ENCODE peak calls at places on chromosome 22, in six cellular contexts. One of them, this sample, is unnamed. For H3K36me3, the result is how much of the 10 kb centered on the place peaks cover.

GRCh38 chr22:32847067-32847491 is 45.6 kb downstream of the TIMP3 start:
- DNase-seq in adrenal gland: peak
- DNase-seq in A673: no peak
- DNase-seq in hepatocyte: peak
- DNase-seq in cardiac muscle cell: no peak
- DNase-seq in brain microvascular endothelial cell: no peak
- DNase-seq in this sample: no peak

GRCh38 chr22:37918580-37919274 is 12.6 kb downstream of the MICALL1 start:
- DNase-seq in adrenal gland: no peak
- DNase-seq in A673: no peak
- DNase-seq in hepatocyte: no peak
- DNase-seq in cardiac muscle cell: no peak
- DNase-seq in brain microvascular endothelial cell: no peak
- DNase-seq in this sample: no peak

GRCh38 chr22:38958359-38958943 is 1.0 kb downstream of the APOBEC3A start:
- DNase-seq in adrenal gland: no peak
- DNase-seq in A673: no peak
- DNase-seq in hepatocyte: no peak
- DNase-seq in cardiac muscle cell: no peak
- DNase-seq in brain microvascular endothelial cell: no peak
- DNase-seq in this sample: no peak

GRCh38 chr22:43992331-43992821 is 31.7 kb upstream of the PARVB start:
- DNase-seq in adrenal gland: no peak
- DNase-seq in A673: no peak
- DNase-seq in hepatocyte: no peak
- DNase-seq in cardiac muscle cell: no peak
- DNase-seq in brain microvascular endothelial cell: peak
- DNase-seq in this sample: no peak

GRCh38 chr22:50303515-50303847 is 4.0 kb downstream of the PLXNB2 start:
- DNase-seq in adrenal gland: no peak
- DNase-seq in A673: no peak
- DNase-seq in hepatocyte: no peak
- DNase-seq in cardiac muscle cell: no peak
- DNase-seq in brain microvascular endothelial cell: no peak
- DNase-seq in this sample: no peak

GRCh38 chr22:39471421-39472141 is 14.8 kb downstream of the MGAT3 start:
- DNase-seq in adrenal gland: no peak
- DNase-seq in A673: peak
- DNase-seq in hepatocyte: peak
- DNase-seq in cardiac muscle cell: peak
- DNase-seq in brain microvascular endothelial cell: peak
- DNase-seq in this sample: peak

GRCh38 chr22:27597703-27598444 is 203.7 kb downstream of the MN1 start:
- DNase-seq in adrenal gland: no peak
- DNase-seq in A673: no peak
- DNase-seq in hepatocyte: no peak
- DNase-seq in cardiac muscle cell: no peak
- DNase-seq in brain microvascular endothelial cell: no peak
- DNase-seq in this sample: no peak

GRCh38 chr22:16783930-16784354 is 41.3 kb downstream of the XKR3 start:
- DNase-seq in adrenal gland: no peak
- DNase-seq in A673: peak
- DNase-seq in hepatocyte: peak
- DNase-seq in cardiac muscle cell: no peak
- DNase-seq in brain microvascular endothelial cell: no peak
- DNase-seq in this sample: peak

GRCh38 chr22:46842606-46843005 is 80.2 kb downstream of the TBC1D22A start:
- DNase-seq in adrenal gland: no peak
- DNase-seq in A673: no peak
- DNase-seq in hepatocyte: no peak
- DNase-seq in cardiac muscle cell: no peak
- DNase-seq in brain microvascular endothelial cell: no peak
- DNase-seq in this sample: no peak

GRCh38 chr22:37284807-37285355 is 2.6 kb downstream of the CYTH4 start:
- DNase-seq in adrenal gland: peak
- DNase-seq in A673: no peak
- DNase-seq in hepatocyte: no peak
- DNase-seq in cardiac muscle cell: peak
- DNase-seq in brain microvascular endothelial cell: no peak
- DNase-seq in this sample: no peak

GRCh38 chr22:17843189-17843588 is 68.9 kb upstream of the BID start:
- DNase-seq in adrenal gland: no peak
- DNase-seq in A673: no peak
- DNase-seq in hepatocyte: no peak
- DNase-seq in cardiac muscle cell: no peak
- DNase-seq in brain microvascular endothelial cell: no peak
- DNase-seq in this sample: no peak

GRCh38 chr22:48939441-48940265 is 888.0 kb downstream of the BRD1 start:
- DNase-seq in adrenal gland: no peak
- DNase-seq in A673: no peak
- DNase-seq in hepatocyte: no peak
- DNase-seq in cardiac muscle cell: no peak
- DNase-seq in brain microvascular endothelial cell: no peak
- DNase-seq in this sample: no peak

GRCh38 chr22:46150615-46151423 is 493 bp downstream of the PPARA start:
- DNase-seq in adrenal gland: peak
- DNase-seq in A673: no peak
- DNase-seq in hepatocyte: peak
- DNase-seq in cardiac muscle cell: no peak
- DNase-seq in brain microvascular endothelial cell: no peak
- DNase-seq in this sample: peak

GRCh38 chr22:50627452-50627913 is 469 bp downstream of the ARSA start:
- DNase-seq in adrenal gland: peak
- DNase-seq in A673: peak
- DNase-seq in hepatocyte: no peak
- DNase-seq in cardiac muscle cell: peak
- DNase-seq in brain microvascular endothelial cell: no peak
- DNase-seq in this sample: no peak

GRCh38 chr22:45082795-45083194 is 73.0 kb upstream of the PHF21B start:
- DNase-seq in adrenal gland: no peak
- DNase-seq in A673: no peak
- DNase-seq in hepatocyte: no peak
- DNase-seq in cardiac muscle cell: no peak
- DNase-seq in brain microvascular endothelial cell: no peak
- DNase-seq in this sample: no peak

GRCh38 chr22:47067911-47068654 is 305.6 kb downstream of the TBC1D22A start:
- DNase-seq in adrenal gland: no peak
- DNase-seq in A673: no peak
- DNase-seq in hepatocyte: no peak
- DNase-seq in cardiac muscle cell: no peak
- DNase-seq in brain microvascular endothelial cell: no peak
- DNase-seq in this sample: no peak

GRCh38 chr22:49929553-49929979 is 11.1 kb downstream of the CRELD2 start:
- DNase-seq in adrenal gland: peak
- DNase-seq in A673: peak
- DNase-seq in hepatocyte: peak
- DNase-seq in cardiac muscle cell: peak
- DNase-seq in brain microvascular endothelial cell: no peak
- DNase-seq in this sample: peak

GRCh38 chr22:45649809-45650208 is 21.8 kb upstream of the ATXN10 start:
- DNase-seq in adrenal gland: no peak
- DNase-seq in A673: no peak
- DNase-seq in hepatocyte: no peak
- DNase-seq in cardiac muscle cell: no peak
- DNase-seq in brain microvascular endothelial cell: no peak
- DNase-seq in this sample: no peak

GRCh38 chr22:41517172-41518047 is 26.9 kb downstream of the POLR3H start:
- DNase-seq in adrenal gland: peak
- DNase-seq in A673: peak
- DNase-seq in hepatocyte: peak
- DNase-seq in cardiac muscle cell: peak
- DNase-seq in brain microvascular endothelial cell: peak
- DNase-seq in this sample: peak

GRCh38 chr22:40156001-40156516 is 21.7 kb upstream of the TNRC6B start:
- DNase-seq in adrenal gland: peak
- DNase-seq in A673: no peak
- DNase-seq in hepatocyte: peak
- DNase-seq in cardiac muscle cell: peak
- DNase-seq in brain microvascular endothelial cell: peak
- DNase-seq in this sample: no peak

GRCh38 chr22:44818727-44819126 is 66.4 kb downstream of the ARHGAP8 start:
- DNase-seq in adrenal gland: no peak
- DNase-seq in A673: no peak
- DNase-seq in hepatocyte: no peak
- DNase-seq in cardiac muscle cell: no peak
- DNase-seq in brain microvascular endothelial cell: no peak
- DNase-seq in this sample: no peak

GRCh38 chr22:44628856-44629255 is 73.1 kb upstream of the PRR5 start:
- DNase-seq in adrenal gland: no peak
- DNase-seq in A673: no peak
- DNase-seq in hepatocyte: no peak
- DNase-seq in cardiac muscle cell: no peak
- DNase-seq in brain microvascular endothelial cell: no peak
- DNase-seq in this sample: no peak

GRCh38 chr22:45783690-45784089 is 112.1 kb downstream of the ATXN10 start:
- DNase-seq in adrenal gland: peak
- DNase-seq in A673: no peak
- DNase-seq in hepatocyte: no peak
- DNase-seq in cardiac muscle cell: no peak
- DNase-seq in brain microvascular endothelial cell: no peak
- DNase-seq in this sample: no peak

GRCh38 chr22:45948081-45948648 is 28.8 kb downstream of the WNT7B start:
- DNase-seq in adrenal gland: no peak
- DNase-seq in A673: no peak
- DNase-seq in hepatocyte: no peak
- DNase-seq in cardiac muscle cell: no peak
- DNase-seq in brain microvascular endothelial cell: no peak
- DNase-seq in this sample: no peak

GRCh38 chr22:38872831-38873248 is 824 bp upstream of the CBX6 start:
- DNase-seq in adrenal gland: peak
- DNase-seq in A673: no peak
- DNase-seq in hepatocyte: peak
- DNase-seq in cardiac muscle cell: peak
- DNase-seq in brain microvascular endothelial cell: no peak
- DNase-seq in this sample: peak

DNA sequence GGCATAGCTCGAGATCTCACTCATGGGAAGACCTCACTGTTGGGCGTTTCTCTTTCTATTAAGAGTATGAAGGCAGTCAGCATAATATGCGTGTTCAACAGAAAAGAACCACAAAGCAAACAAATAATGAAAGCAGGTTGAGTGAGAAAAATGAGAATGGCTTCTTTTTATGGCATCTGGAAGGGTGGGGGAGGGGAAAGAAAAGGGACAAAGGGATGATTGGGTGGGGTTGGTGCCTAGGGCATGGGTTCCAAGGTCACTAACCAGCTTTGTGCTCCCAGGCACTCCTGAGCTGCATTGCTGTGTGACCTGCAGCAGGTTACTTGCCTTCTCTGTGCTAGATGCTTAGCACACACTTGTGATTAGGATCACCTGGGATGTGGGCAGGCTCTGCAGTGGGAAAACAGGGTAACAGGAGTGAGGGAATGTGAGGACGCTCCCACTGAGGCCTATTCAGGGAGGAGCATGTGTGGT is 74.6 kb downstream of the KIAA1671 start:
- DNase-seq in adrenal gland: no peak
- DNase-seq in A673: no peak
- DNase-seq in hepatocyte: peak
- DNase-seq in cardiac muscle cell: no peak
- DNase-seq in brain microvascular endothelial cell: no peak
- DNase-seq in this sample: no peak
- H3K27ac ChIP-seq in adrenal gland: no peak
- H3K27ac ChIP-seq in A673: no peak
- H3K27ac ChIP-seq in hepatocyte: peak
- H3K27ac ChIP-seq in cardiac muscle cell: peak
- H3K27ac ChIP-seq in brain microvascular endothelial cell: no peak
- H3K27ac ChIP-seq in this sample: no peak

GRCh38 chr22:19508024-19508776 is 16.0 kb downstream of the CLDN5 start:
- DNase-seq in adrenal gland: no peak
- DNase-seq in A673: no peak
- DNase-seq in hepatocyte: no peak
- DNase-seq in cardiac muscle cell: no peak
- DNase-seq in brain microvascular endothelial cell: no peak
- DNase-seq in this sample: no peak
- TF ChIP-seq CTCF in adrenal gland: no peak
- TF ChIP-seq CTCF in A673: no peak
- TF ChIP-seq CTCF in hepatocyte: no peak
- TF ChIP-seq CTCF in cardiac muscle cell: no peak
- TF ChIP-seq CTCF in brain microvascular endothelial cell: no peak
- TF ChIP-seq CTCF in this sample: no peak

GRCh38 chr22:26466196-26466595 is 17.4 kb downstream of the HPS4 start:
- DNase-seq in adrenal gland: no peak
- DNase-seq in A673: no peak
- DNase-seq in hepatocyte: no peak
- DNase-seq in cardiac muscle cell: no peak
- DNase-seq in brain microvascular endothelial cell: no peak
- DNase-seq in this sample: no peak
- H3K36me3 ChIP-seq in adrenal gland: under half
- H3K36me3 ChIP-seq in A673: half or more
- H3K36me3 ChIP-seq in hepatocyte: under half
- H3K36me3 ChIP-seq in cardiac muscle cell: half or more
- H3K36me3 ChIP-seq in brain microvascular endothelial cell: under half
- H3K36me3 ChIP-seq in this sample: half or more

GRCh38 chr22:35900483-35901168 is 128.0 kb downstream of the RBFOX2 start:
- DNase-seq in adrenal gland: no peak
- DNase-seq in A673: no peak
- DNase-seq in hepatocyte: no peak
- DNase-seq in cardiac muscle cell: no peak
- DNase-seq in brain microvascular endothelial cell: peak
- DNase-seq in this sample: no peak
- H3K27ac ChIP-seq in adrenal gland: no peak
- H3K27ac ChIP-seq in A673: peak
- H3K27ac ChIP-seq in hepatocyte: peak
- H3K27ac ChIP-seq in cardiac muscle cell: peak
- H3K27ac ChIP-seq in brain microvascular endothelial cell: peak
- H3K27ac ChIP-seq in this sample: no peak

DNA sequence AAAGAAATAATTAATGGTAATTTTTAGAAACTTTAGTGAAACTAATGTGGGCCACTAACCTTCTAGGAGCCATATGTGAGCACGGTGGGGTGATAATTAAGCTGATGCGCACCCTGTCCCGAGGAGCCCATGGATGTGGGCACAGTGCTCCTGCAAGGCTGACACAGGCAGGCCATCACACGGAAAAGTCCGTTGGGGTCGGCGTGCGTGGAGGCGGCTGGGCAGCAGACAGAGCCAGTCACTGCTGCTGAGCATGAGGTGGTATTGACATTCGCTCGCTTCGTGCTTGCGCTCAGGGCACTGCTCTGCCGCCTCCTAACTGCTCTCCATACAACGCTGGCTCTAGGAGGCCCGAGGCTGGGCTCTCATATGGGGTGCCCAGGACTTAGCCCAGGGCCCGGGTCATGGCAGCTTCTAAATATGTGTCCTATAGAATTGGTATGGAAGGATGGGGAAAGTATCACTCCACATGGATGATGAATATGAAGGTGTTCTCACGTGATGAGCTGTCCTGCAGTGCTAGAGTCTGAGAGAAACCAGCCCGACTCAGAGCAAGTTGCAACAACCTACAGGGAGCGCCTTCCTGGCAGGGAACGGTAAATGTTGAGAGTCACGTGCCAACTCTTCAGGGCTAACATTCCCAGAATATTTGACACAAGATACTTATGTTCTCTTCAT is 50.5 kb upstream of the ARFGAP3 start:
- DNase-seq in adrenal gland: no peak
- DNase-seq in A673: no peak
- DNase-seq in hepatocyte: no peak
- DNase-seq in cardiac muscle cell: no peak
- DNase-seq in brain microvascular endothelial cell: no peak
- DNase-seq in this sample: no peak
- TF ChIP-seq CTCF in adrenal gland: no peak
- TF ChIP-seq CTCF in A673: no peak
- TF ChIP-seq CTCF in hepatocyte: no peak
- TF ChIP-seq CTCF in cardiac muscle cell: no peak
- TF ChIP-seq CTCF in brain microvascular endothelial cell: no peak
- TF ChIP-seq CTCF in this sample: no peak

GRCh38 chr22:29133603-29134133 is 60.8 kb downstream of the KREMEN1 start:
- DNase-seq in adrenal gland: no peak
- DNase-seq in A673: no peak
- DNase-seq in hepatocyte: no peak
- DNase-seq in cardiac muscle cell: no peak
- DNase-seq in brain microvascular endothelial cell: no peak
- DNase-seq in this sample: no peak
- H3K36me3 ChIP-seq in adrenal gland: under half
- H3K36me3 ChIP-seq in A673: under half
- H3K36me3 ChIP-seq in hepatocyte: under half
- H3K36me3 ChIP-seq in cardiac muscle cell: under half
- H3K36me3 ChIP-seq in brain microvascular endothelial cell: under half
- H3K36me3 ChIP-seq in this sample: under half